ENCODE peak calls at places on chromosomes 3 and 15, in four cellular contexts. F, E, G and C are unnamed samples. For H3K27me3 and H3K9me3, the result is how much of the 10 kb centered on the place peaks cover.

GRCh38 chr15:69976366-69976994 is 121.2 kb downstream of the TLE3 start:
- DNase-seq in F (no peak), E (no peak), G (peak), C (no peak)

GRCh38 chr15:29925227-29926082 is 103.2 kb upstream of the TJP1 start:
- DNase-seq in G (peak), E (no peak), F (peak), C (peak)

GRCh38 chr3:120909602-120909878 is 1.5 kb downstream of the STXBP5L start:
- DNase-seq in G (no peak), F (no peak), E (no peak), C (peak)

GRCh38 chr3:42556089-42556632 is 25.6 kb downstream of the SEC22C start:
- DNase-seq in G (no peak), E (no peak), F (peak), C (no peak)

GRCh38 chr15:72964135-72964534 is 88.1 kb upstream of the NEO1 start:
- DNase-seq in G (no peak), E (no peak), F (no peak), C (no peak)

GRCh38 chr3:50491023-50491422 is 12.4 kb downstream of the CACNA2D2 start:
- DNase-seq in G (no peak), E (no peak), F (no peak), C (no peak)

GRCh38 chr3:136545664-136546266 is 206.4 kb downstream of the STAG1 start:
- DNase-seq in E (no peak), F (no peak), G (no peak), C (no peak)

GRCh38 chr3:128489860-128490649 is 2.9 kb downstream of the GATA2 start:
- DNase-seq in E (peak), F (peak), G (no peak), C (peak)

GRCh38 chr3:128550471-128551126 is 57.6 kb upstream of the GATA2 start:
- DNase-seq in E (no peak), F (no peak), G (no peak), C (no peak)

GRCh38 chr15:71733122-71733521 is 77.2 kb upstream of the NR2E3 start:
- DNase-seq in G (no peak), E (no peak), F (no peak), C (no peak)

GRCh38 chr15:50945725-50946124 is 37.2 kb downstream of the AP4E1 start:
- DNase-seq in F (no peak), G (no peak), E (no peak), C (no peak)

GRCh38 chr3:48405343-48405881 is 24.5 kb downstream of the PLXNB1 start:
- DNase-seq in F (peak), G (no peak), E (peak), C (peak)
- H3K27me3 ChIP-seq in F (under half), G (under half), E (under half), C (under half)

DNA sequence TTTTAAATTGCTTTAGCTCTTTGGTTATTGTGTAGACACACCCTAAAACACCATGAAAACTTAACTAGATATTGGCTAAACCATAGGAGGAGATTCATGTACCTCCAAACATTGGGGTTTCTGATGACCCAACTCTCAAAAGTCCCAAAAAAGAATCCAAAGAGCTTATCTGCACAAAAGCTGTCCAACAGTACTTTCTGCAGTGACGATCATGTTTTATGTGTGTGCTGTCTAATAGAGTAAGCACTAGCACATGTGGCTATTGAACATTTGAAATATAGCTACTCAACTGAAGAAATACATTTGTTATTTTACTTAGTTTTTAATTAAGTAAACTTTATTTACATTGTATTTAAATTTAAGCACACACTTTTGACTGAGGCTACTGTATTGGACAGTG is 818.2 kb upstream of the LMCD1 start:
- DNase-seq in G (peak), F (no peak), E (no peak), C (no peak)
- H3K9me3 ChIP-seq in G (under half), F (under half), E (under half), C (under half)

GRCh38 chr15:28886431-28887343 is 913 bp downstream of the APBA2 start:
- DNase-seq in G (no peak), E (peak), F (no peak), C (no peak)
- H3K4me3 ChIP-seq in G (peak), E (peak), F (peak), C (no peak)

GRCh38 chr3:81699921-81700320 is 61.5 kb downstream of the GBE1 start:
- DNase-seq in F (no peak), E (no peak), G (no peak), C (no peak)
- H3K27me3 ChIP-seq in F (under half), E (under half), G (under half), C (under half)

DNA sequence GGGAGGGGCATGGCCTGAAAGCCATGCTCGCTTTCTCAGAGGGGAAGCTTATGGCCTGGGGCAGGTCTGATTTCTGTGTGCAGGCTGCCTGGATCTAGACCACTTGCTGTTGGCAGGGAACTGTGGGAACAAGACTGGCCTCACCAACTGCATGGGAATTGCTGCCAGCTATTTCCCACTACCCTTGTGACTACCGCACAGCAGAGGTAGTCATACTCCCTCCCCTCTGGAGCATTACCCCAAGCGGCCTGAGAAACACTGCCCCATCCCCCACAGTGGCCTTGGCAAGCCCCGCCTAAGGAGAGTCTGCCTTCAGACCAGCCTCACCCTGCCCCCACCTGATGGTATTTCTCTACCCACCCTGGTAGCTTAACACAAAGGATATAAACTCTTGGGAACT is 199.4 kb upstream of the CADM2 start:
- DNase-seq in E (peak), G (no peak), F (no peak), C (no peak)
- H3K9me3 ChIP-seq in E (under half), G (under half), F (under half), C (under half)

DNA sequence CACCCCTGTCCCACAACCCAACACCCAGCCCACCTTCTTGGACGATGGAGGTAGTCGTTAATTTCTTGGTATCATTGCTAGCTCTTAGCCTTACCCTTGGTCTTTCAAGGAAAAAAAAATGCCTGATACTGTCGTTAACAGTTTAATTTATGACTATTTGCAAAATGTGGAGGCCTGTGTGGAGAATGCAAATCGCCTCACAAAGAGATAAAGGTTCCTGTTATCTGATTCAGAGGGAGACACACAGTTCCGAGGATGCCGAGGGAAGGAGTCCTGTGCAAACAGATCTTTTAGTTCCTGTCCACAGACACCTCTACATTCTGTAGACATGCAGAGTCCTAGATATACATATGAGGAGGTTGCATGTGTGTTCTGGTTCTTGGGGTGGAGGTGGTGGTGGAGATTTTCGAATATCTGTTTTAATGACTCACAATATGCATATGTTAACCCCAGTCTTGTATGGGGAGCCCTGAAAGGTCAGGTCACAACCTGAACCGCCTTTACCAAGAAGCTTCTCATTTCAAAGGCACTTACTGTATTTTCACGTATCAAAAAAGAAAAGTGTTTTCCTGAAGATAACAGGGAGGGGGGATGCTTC is 5.6 kb downstream of the NR2F2 start:
- DNase-seq in G (no peak), F (no peak), E (no peak), C (no peak)
- H3K4me3 ChIP-seq in G (peak), F (peak), E (peak), C (peak)

GRCh38 chr3:73229036-73229435 is 167.6 kb downstream of the EBLN2 start:
- DNase-seq in E (no peak), G (no peak), F (no peak), C (no peak)
- H3K27me3 ChIP-seq in E (under half), G (under half), F (under half), C (under half)

DNA sequence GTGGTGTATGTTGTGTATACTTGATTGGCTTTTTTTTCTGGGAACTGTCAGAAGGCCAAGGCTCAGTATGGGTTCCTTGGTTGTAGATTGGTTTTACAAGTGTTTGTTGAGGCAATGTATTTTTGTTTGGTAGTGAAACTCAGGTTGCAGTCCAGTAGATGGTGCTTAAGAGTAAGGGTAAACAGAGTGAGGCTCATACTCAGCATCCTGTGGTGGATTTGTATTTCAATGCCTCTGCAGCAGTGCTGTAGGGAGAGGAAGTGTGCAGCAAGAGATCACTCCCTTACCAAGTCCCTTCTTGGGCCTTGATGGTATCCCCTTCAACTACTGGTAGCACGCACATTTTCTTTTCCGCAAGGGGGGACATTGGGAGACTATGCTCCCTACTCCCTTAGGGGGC is 428.5 kb upstream of the CNTN3 start:
- DNase-seq in F (no peak), G (no peak), E (no peak), C (no peak)
- H3K9me3 ChIP-seq in F (under half), G (under half), E (under half), C (under half)